ENCODE peak calls at places on chromosome 6, in seven cellular contexts. R is tibial nerve, H is esophagus squamous epithelium, Z is body of pancreas, Y is brain microvascular endothelial cell, V is adrenal gland, I is IMR-90. L is an unnamed sample.

GRCh38 chr6:134813146-134813545 is 136.8 kb downstream of the ALDH8A1 start:
- DNase-seq in V (no peak), Z (no peak), Y (no peak), H (no peak), I (peak), R (no peak), L (no peak)

GRCh38 chr6:152136449-152136825 is 329.0 kb downstream of the ESR1 start:
- DNase-seq in R (no peak), H (no peak), I (no peak), V (no peak), Z (no peak), Y (no peak), L (no peak)

GRCh38 chr6:11429577-11429976 is 108.0 kb upstream of the TMEM170B start:
- DNase-seq in V (no peak), R (no peak), I (no peak), Z (no peak), H (no peak), Y (peak), L (peak)

GRCh38 chr6:109236140-109237081 is 141.1 kb downstream of the CEP57L1 start:
- DNase-seq in H (no peak), Y (no peak), I (no peak), R (no peak), V (no peak), Z (peak), L (peak)

GRCh38 chr6:5866547-5867051 is 140.1 kb downstream of the NRN1 start:
- DNase-seq in Y (peak), I (peak), V (no peak), R (no peak), Z (no peak), H (no peak), L (no peak)

GRCh38 chr6:111210074-111210729 is 122.9 kb downstream of the SLC16A10 start:
- DNase-seq in Z (no peak), V (no peak), R (no peak), I (peak), Y (peak), H (no peak), L (peak)

GRCh38 chr6:30511147-30511546 is 21.8 kb downstream of the HLA-E start:
- DNase-seq in V (peak), I (no peak), Y (no peak), H (no peak), R (no peak), Z (no peak), L (no peak)

GRCh38 chr6:161486326-161486725 is 212.5 kb upstream of the AGPAT4 start:
- DNase-seq in V (peak), H (no peak), Y (peak), R (no peak), Z (no peak), I (peak), L (no peak)

GRCh38 chr6:31834704-31835375 is 7.3 kb downstream of the HSPA1B start:
- DNase-seq in R (peak), Y (peak), H (peak), V (peak), Z (peak), I (no peak), L (peak)

GRCh38 chr6:35017461-35018183 is 123.5 kb downstream of the TCP11 start:
- DNase-seq in Y (no peak), V (peak), H (no peak), R (peak), I (no peak), Z (no peak), L (no peak)

GRCh38 chr6:169177516-169178196 is 76.0 kb downstream of the THBS2 start:
- DNase-seq in H (no peak), I (peak), R (no peak), V (no peak), Y (no peak), Z (no peak), L (no peak)
- TF ChIP-seq CTCF in H (no peak), I (no peak), R (no peak), V (no peak), Y (peak), Z (no peak), L (no peak)

GRCh38 chr6:125943528-125944433 is 12.8 kb upstream of the HINT3 start:
- DNase-seq in V (no peak), H (no peak), Z (no peak), R (no peak), I (no peak), Y (no peak), L (no peak)

GRCh38 chr6:125944896-125945295 is 11.7 kb upstream of the HINT3 start:
- DNase-seq in V (no peak), I (no peak), H (no peak), Y (no peak), Z (no peak), R (no peak), L (no peak)

GRCh38 chr6:125945378-125946141 is 11.0 kb upstream of the HINT3 start:
- DNase-seq in Z (no peak), R (no peak), V (peak), Y (peak), H (no peak), I (peak), L (no peak)

GRCh38 chr6:125942677-125943527 is 13.7 kb upstream of the HINT3 start:
- DNase-seq in Y (no peak), R (no peak), I (peak), H (no peak), Z (peak), V (no peak), L (no peak)

DNA sequence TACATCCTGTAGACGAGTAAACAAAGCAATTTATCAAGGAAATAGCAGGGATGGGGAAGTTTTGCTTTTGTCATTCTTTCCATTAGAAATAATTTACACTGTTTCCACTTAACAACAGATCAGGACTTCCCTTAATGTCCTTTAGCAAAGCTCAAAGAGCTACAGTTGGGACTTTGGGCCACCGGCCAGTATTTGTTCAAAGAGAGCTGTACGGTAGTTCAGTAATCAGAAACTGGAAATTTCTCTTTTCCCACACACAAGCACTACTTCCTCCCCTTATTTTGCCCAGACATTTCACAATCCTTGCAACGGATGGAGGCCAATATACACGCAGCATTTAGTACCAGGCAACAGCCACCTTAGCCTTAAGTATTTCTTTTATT is 12.1 kb upstream of the HINT3 start:
- DNase-seq in R (peak), H (no peak), V (peak), Z (peak), Y (peak), I (peak), L (no peak)
- H3K4me3 ChIP-seq in R (no peak), H (no peak), V (no peak), Z (no peak), Y (no peak), I (no peak), L (no peak)

GRCh38 chr6:106206905-106207304 is 118.7 kb downstream of the ATG5 start:
- DNase-seq in V (no peak), I (no peak), Y (no peak), Z (no peak), H (no peak), R (no peak), L (peak)
- TF ChIP-seq CTCF in V (no peak), I (no peak), Y (no peak), Z (no peak), H (no peak), R (no peak), L (no peak)

DNA sequence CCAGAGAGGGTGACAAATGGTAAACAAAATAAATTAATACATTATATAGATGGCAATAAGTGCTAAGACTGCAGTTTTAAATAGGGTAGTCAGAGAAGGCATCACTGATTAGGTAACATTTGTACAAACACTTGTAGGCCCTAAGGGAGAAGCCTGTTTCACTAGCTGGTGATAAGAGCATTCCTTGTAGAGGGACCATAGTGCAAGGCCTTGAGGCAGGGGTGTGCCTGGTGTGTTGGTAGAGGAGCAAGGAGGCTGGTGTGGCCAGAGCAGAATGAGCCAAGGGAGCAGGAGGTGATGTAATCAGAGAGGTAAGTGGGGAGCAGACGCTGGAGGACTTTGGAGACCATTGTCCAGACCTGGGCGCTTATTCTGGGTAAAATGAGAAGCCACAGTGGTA is 70.7 kb downstream of the ANKRD6 start:
- DNase-seq in Y (no peak), Z (no peak), H (no peak), I (no peak), V (no peak), R (no peak), L (no peak)
- H3K4me3 ChIP-seq in Y (no peak), Z (no peak), H (no peak), I (no peak), V (no peak), R (no peak), L (no peak)

GRCh38 chr6:2482773-2483172 is 237.4 kb upstream of the GMDS start:
- DNase-seq in I (no peak), V (no peak), R (no peak), Y (no peak), H (no peak), Z (no peak), L (no peak)
- TF ChIP-seq CTCF in I (no peak), V (no peak), R (no peak), Y (peak), H (no peak), Z (no peak), L (no peak)

DNA sequence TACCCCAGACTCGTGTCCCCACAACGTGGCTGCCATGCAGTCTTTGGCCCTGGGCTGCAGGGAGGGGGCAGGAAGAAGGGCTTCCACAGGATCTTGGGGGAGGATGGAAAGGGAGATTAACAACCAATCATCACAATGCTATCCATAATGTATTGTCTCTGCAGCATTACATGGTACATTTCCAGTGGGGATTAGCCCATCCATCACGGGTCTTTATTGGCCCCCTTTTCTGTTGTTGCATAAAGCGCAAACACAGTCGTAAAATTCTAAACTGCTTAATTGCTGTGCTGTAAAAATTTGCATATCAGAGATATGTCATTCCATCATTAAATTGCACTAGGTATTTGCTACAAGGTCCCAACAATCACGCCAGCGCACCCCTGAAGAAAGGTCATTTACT is 108.7 kb upstream of the OLIG3 start:
- DNase-seq in H (no peak), V (no peak), Y (no peak), R (no peak), Z (no peak), I (no peak), L (no peak)
- H3K4me3 ChIP-seq in H (no peak), V (no peak), Y (no peak), R (no peak), Z (no peak), I (no peak), L (no peak)

GRCh38 chr6:77264970-77265369 is 198.3 kb downstream of the HTR1B start:
- DNase-seq in Y (no peak), Z (no peak), R (no peak), H (no peak), I (no peak), V (no peak), L (peak)
- TF ChIP-seq CTCF in Y (peak), Z (no peak), R (no peak), H (no peak), I (no peak), V (no peak), L (no peak)

GRCh38 chr6:56850618-56851017 is 104.3 kb upstream of the BEND6 start:
- DNase-seq in I (no peak), H (no peak), R (no peak), Y (no peak), V (no peak), Z (no peak), L (no peak)
- H3K4me3 ChIP-seq in I (peak), H (peak), R (peak), Y (peak), V (no peak), Z (no peak), L (peak)